ENCODE peak calls at places on chromosomes 11 and 22, in ten cellular contexts. One of them, this sample, is unnamed.
A peak's percentile ranks its signal among the peaks of the same experiment; 100 is the strongest.

GRCh38 chr11:68418671-68419070 is 41.9 kb upstream of the PPP6R3 start:
- DNase-seq in Ammon's horn: no peak
- DNase-seq in A172: no peak
- DNase-seq in NCI-H510A: no peak
- DNase-seq in HuH-7: no peak
- DNase-seq in effector memory CD4-positive, alpha-beta T cell: no peak
- DNase-seq in endothelial cell of umbilical vein: no peak
- DNase-seq in erythroblast: no peak
- DNase-seq in ACHN: no peak
- DNase-seq in neural crest cell: no peak
- DNase-seq in this sample: no peak

GRCh38 chr11:2576116-2576515 is 123.7 kb downstream of the KCNQ1OT1 start:
- DNase-seq in endothelial cell of umbilical vein: no peak
- DNase-seq in effector memory CD4-positive, alpha-beta T cell: no peak
- DNase-seq in NCI-H510A: no peak
- DNase-seq in HuH-7: no peak
- DNase-seq in neural crest cell: no peak
- DNase-seq in A172: no peak
- DNase-seq in ACHN: no peak
- DNase-seq in Ammon's horn: no peak
- DNase-seq in erythroblast: no peak
- DNase-seq in this sample: peak; percentile 7

GRCh38 chr11:76880956-76881355 is 20.2 kb downstream of the ACER3 start:
- DNase-seq in NCI-H510A: no peak
- DNase-seq in erythroblast: no peak
- DNase-seq in ACHN: no peak
- DNase-seq in effector memory CD4-positive, alpha-beta T cell: no peak
- DNase-seq in neural crest cell: no peak
- DNase-seq in Ammon's horn: no peak
- DNase-seq in HuH-7: no peak
- DNase-seq in endothelial cell of umbilical vein: no peak
- DNase-seq in A172: no peak
- DNase-seq in this sample: no peak

GRCh38 chr22:19766235-19766505 is 5.6 kb downstream of the TBX1 start:
- DNase-seq in A172: no peak
- DNase-seq in erythroblast: no peak
- DNase-seq in HuH-7: no peak
- DNase-seq in neural crest cell: no peak
- DNase-seq in endothelial cell of umbilical vein: no peak
- DNase-seq in effector memory CD4-positive, alpha-beta T cell: no peak
- DNase-seq in Ammon's horn: no peak
- DNase-seq in NCI-H510A: no peak
- DNase-seq in ACHN: no peak
- DNase-seq in this sample: no peak

GRCh38 chr22:41264408-41264941 is 21.5 kb downstream of the RANGAP1 start:
- DNase-seq in endothelial cell of umbilical vein: no peak
- DNase-seq in A172: no peak
- DNase-seq in Ammon's horn: peak; percentile 93
- DNase-seq in NCI-H510A: no peak
- DNase-seq in erythroblast: no peak
- DNase-seq in HuH-7: no peak
- DNase-seq in ACHN: no peak
- DNase-seq in effector memory CD4-positive, alpha-beta T cell: no peak
- DNase-seq in neural crest cell: no peak
- DNase-seq in this sample: no peak

GRCh38 chr11:57481915-57482781 is 21.8 kb downstream of the RTN4RL2 start:
- DNase-seq in A172: no peak
- DNase-seq in endothelial cell of umbilical vein: no peak
- DNase-seq in effector memory CD4-positive, alpha-beta T cell: no peak
- DNase-seq in erythroblast: no peak
- DNase-seq in NCI-H510A: no peak
- DNase-seq in ACHN: no peak
- DNase-seq in HuH-7: no peak
- DNase-seq in Ammon's horn: no peak
- DNase-seq in neural crest cell: no peak
- DNase-seq in this sample: no peak

GRCh38 chr11:67082071-67082791 is 25.6 kb downstream of the RHOD start:
- DNase-seq in HuH-7: peak; percentile 72
- DNase-seq in erythroblast: peak; percentile 37
- DNase-seq in ACHN: no peak
- DNase-seq in neural crest cell: no peak
- DNase-seq in NCI-H510A: no peak
- DNase-seq in A172: no peak
- DNase-seq in Ammon's horn: no peak
- DNase-seq in endothelial cell of umbilical vein: peak; percentile 30
- DNase-seq in effector memory CD4-positive, alpha-beta T cell: no peak
- DNase-seq in this sample: peak; percentile 14

GRCh38 chr11:130037058-130037457 is 32.6 kb upstream of the APLP2 start:
- DNase-seq in ACHN: peak; percentile 20
- DNase-seq in HuH-7: peak; percentile 61
- DNase-seq in effector memory CD4-positive, alpha-beta T cell: no peak
- DNase-seq in NCI-H510A: no peak
- DNase-seq in A172: peak; percentile 65
- DNase-seq in neural crest cell: no peak
- DNase-seq in erythroblast: no peak
- DNase-seq in endothelial cell of umbilical vein: peak; percentile 65
- DNase-seq in Ammon's horn: peak; percentile 13
- DNase-seq in this sample: peak; percentile 52

GRCh38 chr22:46761539-46762237 is 762 bp upstream of the TBC1D22A start:
- DNase-seq in ACHN: no peak
- DNase-seq in Ammon's horn: no peak
- DNase-seq in effector memory CD4-positive, alpha-beta T cell: no peak
- DNase-seq in NCI-H510A: no peak
- DNase-seq in neural crest cell: no peak
- DNase-seq in erythroblast: peak; percentile 18
- DNase-seq in HuH-7: no peak
- DNase-seq in endothelial cell of umbilical vein: no peak
- DNase-seq in A172: no peak
- DNase-seq in this sample: no peak

GRCh38 chr11:77672276-77672675 is 34.7 kb upstream of the CLNS1A start:
- DNase-seq in effector memory CD4-positive, alpha-beta T cell: no peak
- DNase-seq in A172: peak; percentile 98
- DNase-seq in HuH-7: no peak
- DNase-seq in NCI-H510A: no peak
- DNase-seq in Ammon's horn: no peak
- DNase-seq in endothelial cell of umbilical vein: no peak
- DNase-seq in neural crest cell: no peak
- DNase-seq in erythroblast: peak; percentile 20
- DNase-seq in ACHN: peak; percentile 54
- DNase-seq in this sample: peak; percentile 61

This sample was measured in transverse colon.